ENCODE peak calls at places on chromosomes 3 and 15, in seven cellular contexts. One of them, this sample, is unnamed.

GRCh38 chr3:25663324-25664065 is 1.2 kb downstream of the TOP2B start:
- DNase-seq in LHCN-M2: peak
- DNase-seq in activated naive CD8-positive, alpha-beta T cell treated with anti-CD3 and anti-CD28 coated beads for 36 hours: peak
- DNase-seq in bronchial epithelial cell: peak
- DNase-seq in midbrain: peak
- DNase-seq in CD4-positive, CD25-positive, alpha-beta regulatory T cell: peak
- DNase-seq in COR-L47: no peak
- DNase-seq in this sample: peak

GRCh38 chr3:51974963-51975856 is at the start of gene ABHD14A:
- DNase-seq in LHCN-M2: peak
- DNase-seq in activated naive CD8-positive, alpha-beta T cell treated with anti-CD3 and anti-CD28 coated beads for 36 hours: peak
- DNase-seq in bronchial epithelial cell: peak
- DNase-seq in midbrain: peak
- DNase-seq in CD4-positive, CD25-positive, alpha-beta regulatory T cell: peak
- DNase-seq in COR-L47: peak
- DNase-seq in this sample: peak

GRCh38 chr3:73188707-73189106 is 127.2 kb downstream of the EBLN2 start:
- DNase-seq in LHCN-M2: peak
- DNase-seq in activated naive CD8-positive, alpha-beta T cell treated with anti-CD3 and anti-CD28 coated beads for 36 hours: no peak
- DNase-seq in bronchial epithelial cell: no peak
- DNase-seq in midbrain: no peak
- DNase-seq in CD4-positive, CD25-positive, alpha-beta regulatory T cell: no peak
- DNase-seq in COR-L47: no peak
- DNase-seq in this sample: no peak

GRCh38 chr3:15241341-15241740 is 35.3 kb downstream of the CAPN7 start:
- DNase-seq in LHCN-M2: no peak
- DNase-seq in activated naive CD8-positive, alpha-beta T cell treated with anti-CD3 and anti-CD28 coated beads for 36 hours: peak
- DNase-seq in bronchial epithelial cell: peak
- DNase-seq in midbrain: no peak
- DNase-seq in CD4-positive, CD25-positive, alpha-beta regulatory T cell: peak
- DNase-seq in COR-L47: no peak
- DNase-seq in this sample: peak

GRCh38 chr15:37678124-37678523 is 256.3 kb upstream of the TMCO5A start:
- DNase-seq in LHCN-M2: no peak
- DNase-seq in activated naive CD8-positive, alpha-beta T cell treated with anti-CD3 and anti-CD28 coated beads for 36 hours: no peak
- DNase-seq in bronchial epithelial cell: no peak
- DNase-seq in midbrain: no peak
- DNase-seq in CD4-positive, CD25-positive, alpha-beta regulatory T cell: no peak
- DNase-seq in COR-L47: no peak
- DNase-seq in this sample: no peak

GRCh38 chr15:96583671-96584070 is 253.2 kb downstream of the NR2F2 start:
- DNase-seq in LHCN-M2: peak
- DNase-seq in activated naive CD8-positive, alpha-beta T cell treated with anti-CD3 and anti-CD28 coated beads for 36 hours: no peak
- DNase-seq in bronchial epithelial cell: peak
- DNase-seq in midbrain: no peak
- DNase-seq in CD4-positive, CD25-positive, alpha-beta regulatory T cell: no peak
- DNase-seq in COR-L47: peak
- DNase-seq in this sample: no peak

GRCh38 chr3:32143849-32144757 is 37.7 kb downstream of the GPD1L start:
- DNase-seq in LHCN-M2: peak
- DNase-seq in activated naive CD8-positive, alpha-beta T cell treated with anti-CD3 and anti-CD28 coated beads for 36 hours: peak
- DNase-seq in bronchial epithelial cell: peak
- DNase-seq in midbrain: peak
- DNase-seq in CD4-positive, CD25-positive, alpha-beta regulatory T cell: peak
- DNase-seq in COR-L47: peak
- DNase-seq in this sample: peak

GRCh38 chr3:29099296-29099695 is 181.6 kb upstream of the RBMS3 start:
- DNase-seq in LHCN-M2: peak
- DNase-seq in activated naive CD8-positive, alpha-beta T cell treated with anti-CD3 and anti-CD28 coated beads for 36 hours: no peak
- DNase-seq in bronchial epithelial cell: no peak
- DNase-seq in midbrain: no peak
- DNase-seq in CD4-positive, CD25-positive, alpha-beta regulatory T cell: no peak
- DNase-seq in COR-L47: peak
- DNase-seq in this sample: peak

GRCh38 chr3:169661567-169662214 is 1.8 kb downstream of the MECOM start:
- DNase-seq in LHCN-M2: peak
- DNase-seq in activated naive CD8-positive, alpha-beta T cell treated with anti-CD3 and anti-CD28 coated beads for 36 hours: no peak
- DNase-seq in bronchial epithelial cell: peak
- DNase-seq in midbrain: no peak
- DNase-seq in CD4-positive, CD25-positive, alpha-beta regulatory T cell: no peak
- DNase-seq in COR-L47: peak
- DNase-seq in this sample: peak

GRCh38 chr3:101963902-101964362 is 114.6 kb downstream of the NFKBIZ start:
- DNase-seq in LHCN-M2: peak
- DNase-seq in activated naive CD8-positive, alpha-beta T cell treated with anti-CD3 and anti-CD28 coated beads for 36 hours: peak
- DNase-seq in bronchial epithelial cell: peak
- DNase-seq in midbrain: no peak
- DNase-seq in CD4-positive, CD25-positive, alpha-beta regulatory T cell: peak
- DNase-seq in COR-L47: no peak
- DNase-seq in this sample: peak

GRCh38 chr3:127734754-127735473 is 62.2 kb downstream of the ABTB1 start:
- DNase-seq in LHCN-M2: peak
- DNase-seq in activated naive CD8-positive, alpha-beta T cell treated with anti-CD3 and anti-CD28 coated beads for 36 hours: no peak
- DNase-seq in bronchial epithelial cell: peak
- DNase-seq in midbrain: peak
- DNase-seq in CD4-positive, CD25-positive, alpha-beta regulatory T cell: no peak
- DNase-seq in COR-L47: no peak
- DNase-seq in this sample: peak

GRCh38 chr3:15796331-15796730 is 1.4 kb downstream of the ANKRD28 start:
- DNase-seq in LHCN-M2: no peak
- DNase-seq in activated naive CD8-positive, alpha-beta T cell treated with anti-CD3 and anti-CD28 coated beads for 36 hours: no peak
- DNase-seq in bronchial epithelial cell: peak
- DNase-seq in midbrain: no peak
- DNase-seq in CD4-positive, CD25-positive, alpha-beta regulatory T cell: no peak
- DNase-seq in COR-L47: no peak
- DNase-seq in this sample: peak

GRCh38 chr3:128585189-128585588 is 65.4 kb downstream of the RPN1 start:
- DNase-seq in LHCN-M2: no peak
- DNase-seq in activated naive CD8-positive, alpha-beta T cell treated with anti-CD3 and anti-CD28 coated beads for 36 hours: no peak
- DNase-seq in bronchial epithelial cell: no peak
- DNase-seq in midbrain: no peak
- DNase-seq in CD4-positive, CD25-positive, alpha-beta regulatory T cell: no peak
- DNase-seq in COR-L47: no peak
- DNase-seq in this sample: no peak

This sample was measured in mesenchymal stem cell.